ENCODE peak calls at places on chromosomes 12 and 14, in ten cellular contexts. F, X, Y, G, Q, L, S, Z, M and H are unnamed samples.
A peak's percentile ranks its signal among the peaks of the same experiment; 100 is the strongest.

GRCh38 chr12:126915309-126915708 is 1351.7 kb upstream of the TMEM132C start:
- DNase-seq in F (no peak), X (no peak), Y (no peak), G (no peak), Q (no peak), L (no peak), S (no peak), Z (no peak), M (no peak), H (no peak)

GRCh38 chr14:33363687-33364086 is 425.0 kb downstream of the NPAS3 start:
- DNase-seq in F (no peak), X (no peak), Y (no peak), G (no peak), Q (no peak), L (no peak), S (no peak), Z (no peak), M (no peak), H (no peak)

GRCh38 chr14:77181603-77182437 is at the start of gene TMEM63C:
- DNase-seq in F (no peak), X (no peak), Y (peak; percentile 5), G (peak; percentile 99), Q (peak; percentile 55), L (no peak), S (peak; percentile 98), Z (no peak), M (no peak), H (peak; percentile 61)

GRCh38 chr14:29648045-29648444 is 279.6 kb downstream of the PRKD1 start:
- DNase-seq in F (no peak), X (no peak), Y (no peak), G (peak; percentile 44), Q (no peak), L (no peak), S (no peak), Z (no peak), M (peak; percentile 22), H (no peak)

GRCh38 chr12:132250707-132251106 is 78.7 kb downstream of the GALNT9 start:
- DNase-seq in F (no peak), X (no peak), Y (no peak), G (no peak), Q (no peak), L (peak; percentile 79), S (no peak), Z (no peak), M (no peak), H (no peak)

GRCh38 chr14:88493392-88494185 is 61.2 kb downstream of the PTPN21 start:
- DNase-seq in F (no peak), X (no peak), Y (no peak), G (no peak), Q (no peak), L (no peak), S (no peak), Z (no peak), M (no peak), H (no peak)

GRCh38 chr14:75242546-75243273 is 35.9 kb upstream of the FOS start:
- DNase-seq in F (peak; percentile 39), X (peak; percentile 69), Y (no peak), G (no peak), Q (no peak), L (no peak), S (peak; percentile 29), Z (no peak), M (peak; percentile 93), H (peak; percentile 99)

GRCh38 chr12:116880817-116881324 is 370 bp downstream of the HRK start:
- DNase-seq in F (no peak), X (no peak), Y (no peak), G (peak; percentile 81), Q (no peak), L (peak; percentile 82), S (peak; percentile 72), Z (no peak), M (peak; percentile 24), H (no peak)

GRCh38 chr12:94149781-94150482 is 1.6 kb downstream of the PLXNC1 start:
- DNase-seq in F (peak; percentile 45), X (no peak), Y (no peak), G (peak; percentile 77), Q (no peak), L (peak; percentile 87), S (no peak), Z (peak; percentile 86), M (no peak), H (no peak)

GRCh38 chr12:94150483-94151225 is 2.3 kb downstream of the PLXNC1 start:
- DNase-seq in F (no peak), X (no peak), Y (peak; percentile 13), G (peak; percentile 46), Q (no peak), L (peak; percentile 90), S (no peak), Z (peak; percentile 83), M (no peak), H (no peak)

GRCh38 chr12:94147991-94148840 is at the start of gene PLXNC1:
- DNase-seq in F (no peak), X (no peak), Y (peak; percentile 39), G (peak; percentile 75), Q (no peak), L (peak; percentile 96), S (no peak), Z (peak; percentile 87), M (peak; percentile 35), H (no peak)

GRCh38 chr12:94147377-94147990 is 893 bp upstream of the PLXNC1 start:
- DNase-seq in F (no peak), X (no peak), Y (no peak), G (no peak), Q (no peak), L (no peak), S (no peak), Z (no peak), M (no peak), H (no peak)

DNA sequence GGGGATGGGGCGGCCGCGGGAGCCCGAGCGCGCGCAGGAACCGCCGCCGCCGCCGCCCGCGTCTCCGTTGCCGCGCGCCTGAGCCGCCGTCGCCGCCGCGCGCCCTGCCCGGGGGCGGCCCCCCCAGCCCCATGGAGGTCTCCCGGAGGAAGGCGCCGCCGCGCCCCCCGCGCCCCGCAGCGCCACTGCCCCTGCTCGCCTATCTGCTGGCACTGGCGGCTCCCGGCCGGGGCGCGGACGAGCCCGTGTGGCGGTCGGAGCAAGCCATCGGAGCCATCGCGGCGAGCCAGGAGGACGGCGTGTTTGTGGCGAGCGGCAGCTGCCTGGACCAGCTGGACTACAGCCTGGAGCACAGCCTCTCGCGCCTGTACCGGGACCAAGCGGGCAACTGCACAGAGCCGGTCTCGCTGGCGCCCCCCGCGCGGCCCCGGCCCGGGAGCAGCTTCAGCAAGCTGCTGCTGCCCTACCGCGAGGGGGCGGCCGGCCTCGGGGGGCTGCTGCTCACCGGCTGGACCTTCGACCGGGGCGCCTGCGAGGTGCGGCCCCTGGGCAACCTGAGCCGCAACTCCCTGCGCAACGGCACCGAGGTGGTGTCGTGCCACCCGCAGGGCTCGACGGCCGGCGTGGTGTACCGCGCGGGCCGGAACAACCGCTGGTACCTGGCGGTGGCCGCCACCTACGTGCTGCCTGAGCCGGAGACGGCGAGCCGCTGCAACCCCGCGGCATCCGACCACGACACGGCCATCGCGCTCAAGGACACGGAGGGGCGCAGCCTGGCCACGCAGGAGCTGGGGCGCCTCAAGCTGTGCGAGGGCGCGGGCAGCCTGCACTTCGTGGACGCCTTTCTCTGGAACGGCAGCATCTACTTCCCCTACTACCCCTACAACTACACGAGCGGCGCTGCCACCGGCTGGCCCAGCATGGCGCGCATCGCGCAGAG is 734 bp downstream of the PLXNC1 start:
- DNase-seq in F (no peak), X (no peak), Y (peak; percentile 10), G (peak; percentile 75), Q (no peak), L (peak; percentile 92), S (no peak), Z (peak; percentile 81), M (no peak), H (no peak)
- TF ChIP-seq CTCF in F (no peak), X (peak; percentile 22), Y (peak; percentile 33), G (peak; percentile 45), Q (no peak), L (peak; percentile 15), S (peak; percentile 26), Z (no peak), M (no peak), H (no peak)

GRCh38 chr12:14364583-14365271 is 755 bp upstream of the ATF7IP start:
- DNase-seq in F (no peak), X (no peak), Y (no peak), G (no peak), Q (no peak), L (no peak), S (no peak), Z (no peak), M (no peak), H (no peak)
- H3K4me3 ChIP-seq in F (peak overlapping the region; percentile 71), X (peak overlapping the region; percentile 77), Y (peak overlapping the region; percentile 80), G (peak overlapping the region; percentile 4), Q (peak overlapping the region; percentile 48), L (peak overlapping the region; percentile 55), S (peak overlapping the region; percentile 83), Z (no peak overlapping the region), M (peak overlapping the region; percentile 83), H (peak overlapping the region; percentile 76)

DNA sequence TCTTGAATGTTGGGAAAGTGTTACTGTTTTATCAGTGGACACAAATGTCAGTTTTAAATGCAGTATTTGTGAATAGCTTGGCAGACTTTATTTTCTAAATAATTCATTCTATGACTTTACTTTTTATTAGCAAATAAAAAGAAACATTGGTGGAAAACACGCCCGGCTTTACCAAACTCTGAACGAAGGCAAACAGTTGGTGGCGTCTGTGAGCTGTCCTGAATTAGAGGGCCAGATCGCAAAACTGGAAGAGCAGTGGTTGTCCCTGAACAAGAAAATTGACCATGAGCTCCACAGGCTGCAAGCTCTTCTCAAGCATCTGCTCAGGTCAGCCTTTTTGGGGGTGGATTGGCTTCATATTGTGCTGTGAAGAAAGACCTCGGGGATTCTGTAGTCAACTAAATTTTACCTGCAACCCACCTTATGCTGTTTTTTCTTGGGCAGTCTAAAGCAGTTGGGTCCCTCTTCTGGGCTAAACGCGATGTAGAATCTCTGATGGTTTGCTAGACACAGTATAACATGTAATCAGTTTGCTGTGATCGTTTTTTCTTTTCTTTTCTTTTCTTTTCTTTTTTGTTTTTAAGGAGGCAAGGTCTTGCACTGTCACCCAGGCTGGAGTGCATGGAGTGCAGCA is 156.4 kb downstream of the ESR2 start:
- DNase-seq in F (no peak), X (no peak), Y (no peak), G (peak; percentile 40), Q (no peak), L (no peak), S (peak; percentile 64), Z (no peak), M (peak; percentile 19), H (no peak)
- TF ChIP-seq CTCF in F (no peak), X (peak; percentile 44), Y (no peak), G (peak; percentile 40), Q (no peak), L (no peak), S (peak; percentile 78), Z (no peak), M (no peak), H (peak; percentile 26)

GRCh38 chr12:56520025-56520810 is 1.4 kb upstream of the RBMS2 start:
- DNase-seq in F (no peak), X (no peak), Y (no peak), G (peak; percentile 29), Q (no peak), L (no peak), S (no peak), Z (no peak), M (peak; percentile 67), H (no peak)

GRCh38 chr12:56518570-56518969 is 3.0 kb upstream of the RBMS2 start:
- DNase-seq in F (no peak), X (no peak), Y (no peak), G (no peak), Q (no peak), L (no peak), S (peak; percentile 94), Z (no peak), M (peak; percentile 34), H (no peak)

GRCh38 chr12:56521590-56522371 is at the start of gene RBMS2:
- DNase-seq in F (peak; percentile 88), X (peak; percentile 83), Y (peak; percentile 13), G (peak; percentile 97), Q (peak; percentile 24), L (peak; percentile 68), S (peak; percentile 89), Z (peak; percentile 94), M (peak; percentile 95), H (peak; percentile 80)

GRCh38 chr12:56521209-56521589 is 421 bp upstream of the RBMS2 start:
- DNase-seq in F (no peak), X (no peak), Y (no peak), G (no peak), Q (no peak), L (peak; percentile 78), S (no peak), Z (no peak), M (no peak), H (no peak)

GRCh38 chr12:56522486-56523193 is 1.0 kb downstream of the RBMS2 start:
- DNase-seq in F (no peak), X (no peak), Y (no peak), G (peak; percentile 60), Q (no peak), L (no peak), S (peak; percentile 27), Z (no peak), M (peak; percentile 46), H (no peak)
- H3K4me3 ChIP-seq in F (peak overlapping the region; percentile 62), X (peak overlapping the region; percentile 82), Y (no peak overlapping the region), G (peak overlapping the region; percentile 68), Q (peak overlapping the region; percentile 38), L (peak overlapping the region; percentile 60), S (peak overlapping the region; percentile 72), Z (peak overlapping the region; percentile 35), M (peak overlapping the region; percentile 77), H (peak overlapping the region; percentile 71)